ENCODE peak calls at places on chromosomes 13 and 19, in four cellular contexts. One of them, this sample, is unnamed.

GRCh38 chr13:94198666-94199065 is 280.8 kb downstream of the DCT start:
- DNase-seq in WTC11: no peak
- DNase-seq in K562: no peak
- DNase-seq in HepG2: no peak
- DNase-seq in this sample: no peak

GRCh38 chr19:13997637-13997962 is 8.5 kb downstream of the RFX1 start:
- DNase-seq in WTC11: no peak
- DNase-seq in HepG2: no peak
- DNase-seq in K562: peak; percentile 6
- DNase-seq in this sample: no peak

GRCh38 chr19:38666662-38667448 is 19.4 kb downstream of the ACTN4 start:
- DNase-seq in HepG2: no peak
- DNase-seq in WTC11: no peak
- DNase-seq in K562: no peak
- DNase-seq in this sample: no peak

GRCh38 chr13:42875448-42876269 is 94.3 kb downstream of the FAM216B start:
- DNase-seq in HepG2: no peak
- DNase-seq in K562: no peak
- DNase-seq in WTC11: peak; percentile 58
- DNase-seq in this sample: no peak

GRCh38 chr19:12665281-12665573 is 1.3 kb downstream of the MAN2B1 start:
- DNase-seq in K562: no peak
- DNase-seq in WTC11: no peak
- DNase-seq in HepG2: no peak
- DNase-seq in this sample: peak; percentile 61

GRCh38 chr13:45792827-45793303 is 58.7 kb downstream of the SIAH3 start:
- DNase-seq in WTC11: no peak
- DNase-seq in K562: no peak
- DNase-seq in HepG2: no peak
- DNase-seq in this sample: peak; percentile 54

GRCh38 chr19:2983351-2984195 is 6.2 kb downstream of the TLE6 start:
- DNase-seq in WTC11: peak; percentile 80
- DNase-seq in K562: peak; percentile 23
- DNase-seq in HepG2: no peak
- DNase-seq in this sample: no peak

GRCh38 chr19:38869836-38870607 is 8.1 kb downstream of the RINL start:
- DNase-seq in HepG2: no peak
- DNase-seq in WTC11: peak; percentile 89
- DNase-seq in K562: no peak
- DNase-seq in this sample: no peak

GRCh38 chr13:20475927-20476691 is 49.5 kb downstream of the CRYL1 start:
- DNase-seq in HepG2: no peak
- DNase-seq in K562: no peak
- DNase-seq in WTC11: peak; percentile 39
- DNase-seq in this sample: peak; percentile 65

GRCh38 chr13:74287672-74288169 is 153.5 kb upstream of the KLF12 start:
- DNase-seq in HepG2: peak; percentile 89
- DNase-seq in WTC11: peak; percentile 52
- DNase-seq in K562: no peak
- DNase-seq in this sample: no peak

GRCh38 chr13:110503037-110503901 is 58.3 kb downstream of the RAB20 start:
- DNase-seq in K562: peak; percentile 25
- DNase-seq in HepG2: no peak
- DNase-seq in WTC11: no peak
- DNase-seq in this sample: no peak

GRCh38 chr19:44618640-44619357 is 5.4 kb downstream of the IGSF23 start:
- DNase-seq in WTC11: no peak
- DNase-seq in HepG2: no peak
- DNase-seq in K562: no peak
- DNase-seq in this sample: no peak

GRCh38 chr13:38086721-38087120 is 217.1 kb upstream of the TRPC4 start:
- DNase-seq in HepG2: no peak
- DNase-seq in K562: no peak
- DNase-seq in WTC11: no peak
- DNase-seq in this sample: no peak

GRCh38 chr13:112977091-112977490 is 8.1 kb downstream of the MCF2L start:
- DNase-seq in K562: no peak
- DNase-seq in HepG2: no peak
- DNase-seq in WTC11: no peak
- DNase-seq in this sample: no peak

GRCh38 chr19:39199025-39199424 is 2.3 kb downstream of the NCCRP1 start:
- DNase-seq in HepG2: peak; percentile 35
- DNase-seq in WTC11: peak; percentile 42
- DNase-seq in K562: peak; percentile 36
- DNase-seq in this sample: no peak

GRCh38 chr19:18208098-18208951 is 4.5 kb upstream of the RAB3A start:
- DNase-seq in K562: peak; percentile 74
- DNase-seq in WTC11: peak; percentile 74
- DNase-seq in HepG2: no peak
- DNase-seq in this sample: no peak

GRCh38 chr13:43237616-43238015 is 214.2 kb downstream of the DNAJC15 start:
- DNase-seq in WTC11: no peak
- DNase-seq in HepG2: no peak
- DNase-seq in K562: no peak
- DNase-seq in this sample: no peak

GRCh38 chr19:11693505-11694499 is 44.9 kb downstream of the ZNF823 start:
- DNase-seq in HepG2: peak; percentile 85
- DNase-seq in K562: no peak
- DNase-seq in WTC11: peak; percentile 57
- DNase-seq in this sample: no peak

GRCh38 chr19:45440873-45441654 is 17.3 kb upstream of the ERCC1 start:
- DNase-seq in HepG2: no peak
- DNase-seq in WTC11: no peak
- DNase-seq in K562: peak; percentile 53
- DNase-seq in this sample: no peak

GRCh38 chr19:6213696-6214585 is 65.8 kb downstream of the MLLT1 start:
- DNase-seq in K562: no peak
- DNase-seq in HepG2: no peak
- DNase-seq in WTC11: no peak
- DNase-seq in this sample: no peak

GRCh38 chr13:52767949-52768516 is 28.4 kb upstream of the CNMD start:
- DNase-seq in HepG2: no peak
- DNase-seq in WTC11: no peak
- DNase-seq in K562: no peak
- DNase-seq in this sample: no peak

GRCh38 chr19:47492137-47492533 is 8.1 kb upstream of the KPTN start:
- DNase-seq in WTC11: no peak
- DNase-seq in HepG2: no peak
- DNase-seq in K562: no peak
- DNase-seq in this sample: no peak

GRCh38 chr13:98452851-98453250 is 124.1 kb downstream of the STK24 start:
- DNase-seq in WTC11: no peak
- DNase-seq in K562: no peak
- DNase-seq in HepG2: no peak
- DNase-seq in this sample: no peak
- TF ChIP-seq ETV6 in WTC11: no peak
- TF ChIP-seq ETV6 in K562: no peak
- TF ChIP-seq ETV6 in HepG2: no peak
- TF ChIP-seq ETV6 in this sample: no peak

GRCh38 chr13:80814541-80814940 is 473.6 kb upstream of the SPRY2 start:
- DNase-seq in K562: no peak
- DNase-seq in WTC11: no peak
- DNase-seq in HepG2: no peak
- DNase-seq in this sample: no peak
- TF ChIP-seq ETV6 in K562: no peak
- TF ChIP-seq ETV6 in WTC11: no peak
- TF ChIP-seq ETV6 in HepG2: no peak
- TF ChIP-seq ETV6 in this sample: no peak

GRCh38 chr13:34247596-34247995 is 429.6 kb downstream of the RFC3 start:
- DNase-seq in K562: no peak
- DNase-seq in HepG2: no peak
- DNase-seq in WTC11: no peak
- DNase-seq in this sample: no peak
- TF ChIP-seq ETV6 in K562: no peak
- TF ChIP-seq ETV6 in HepG2: no peak
- TF ChIP-seq ETV6 in WTC11: no peak
- TF ChIP-seq ETV6 in this sample: no peak

GRCh38 chr13:105170438-105170837 is 1365.0 kb downstream of the EFNB2 start:
- DNase-seq in K562: no peak
- DNase-seq in WTC11: no peak
- DNase-seq in HepG2: no peak
- DNase-seq in this sample: no peak
- TF ChIP-seq ETV6 in K562: no peak
- TF ChIP-seq ETV6 in WTC11: no peak
- TF ChIP-seq ETV6 in HepG2: no peak
- TF ChIP-seq ETV6 in this sample: no peak

GRCh38 chr19:9914315-9915207 is 21.8 kb downstream of the OLFM2 start:
- DNase-seq in WTC11: peak; percentile 86
- DNase-seq in HepG2: peak; percentile 50
- DNase-seq in K562: peak; percentile 89
- DNase-seq in this sample: no peak
- TF ChIP-seq ETV6 in WTC11: no peak
- TF ChIP-seq ETV6 in HepG2: no peak
- TF ChIP-seq ETV6 in K562: no peak
- TF ChIP-seq ETV6 in this sample: no peak

GRCh38 chr19:51129716-51130115 is 5.0 kb downstream of the SIGLEC9 start:
- DNase-seq in K562: no peak
- DNase-seq in HepG2: no peak
- DNase-seq in WTC11: no peak
- DNase-seq in this sample: no peak
- TF ChIP-seq ETV6 in K562: no peak
- TF ChIP-seq ETV6 in HepG2: no peak
- TF ChIP-seq ETV6 in WTC11: no peak
- TF ChIP-seq ETV6 in this sample: no peak

GRCh38 chr13:91200486-91200885 is 147.0 kb upstream of the MIR17HG start:
- DNase-seq in K562: no peak
- DNase-seq in WTC11: no peak
- DNase-seq in HepG2: no peak
- DNase-seq in this sample: no peak

GRCh38 chr13:91195789-91196188 is 151.7 kb upstream of the MIR17HG start:
- DNase-seq in WTC11: no peak
- DNase-seq in HepG2: no peak
- DNase-seq in K562: no peak
- DNase-seq in this sample: no peak

GRCh38 chr13:91193358-91193757 is 154.1 kb upstream of the MIR17HG start:
- DNase-seq in K562: no peak
- DNase-seq in WTC11: no peak
- DNase-seq in HepG2: no peak
- DNase-seq in this sample: no peak

GRCh38 chr13:91199866-91200265 is 147.6 kb upstream of the MIR17HG start:
- DNase-seq in WTC11: no peak
- DNase-seq in HepG2: no peak
- DNase-seq in K562: no peak
- DNase-seq in this sample: no peak

DNA sequence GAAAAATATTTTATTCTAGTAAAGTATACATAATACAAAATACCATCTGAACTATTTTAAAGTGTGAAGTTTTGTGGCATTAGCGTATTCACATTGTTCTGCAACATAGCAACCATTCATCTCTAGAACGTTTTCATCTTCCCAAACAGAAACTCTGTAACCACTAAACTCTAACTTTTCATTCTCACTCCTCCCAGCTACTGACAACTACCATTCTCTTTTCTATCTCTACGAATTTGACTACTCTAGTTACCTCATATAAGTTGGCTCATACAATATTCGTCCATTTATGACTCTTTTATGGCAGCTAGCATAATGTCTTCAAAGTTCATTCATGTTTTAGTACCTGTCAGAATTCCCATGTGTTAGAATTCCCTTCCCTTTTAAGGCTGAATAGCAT is 150.5 kb upstream of the MIR17HG start:
- DNase-seq in WTC11: no peak
- DNase-seq in HepG2: no peak
- DNase-seq in K562: no peak
- DNase-seq in this sample: no peak
- TF ChIP-seq ETV6 in WTC11: no peak
- TF ChIP-seq ETV6 in HepG2: no peak
- TF ChIP-seq ETV6 in K562: no peak
- TF ChIP-seq ETV6 in this sample: no peak

GRCh38 chr13:79932556-79932955 is 408.4 kb downstream of the SPRY2 start:
- DNase-seq in HepG2: no peak
- DNase-seq in K562: no peak
- DNase-seq in WTC11: no peak
- DNase-seq in this sample: no peak
- TF ChIP-seq ETV6 in HepG2: no peak
- TF ChIP-seq ETV6 in K562: no peak
- TF ChIP-seq ETV6 in WTC11: no peak
- TF ChIP-seq ETV6 in this sample: no peak

GRCh38 chr13:40186041-40186440 is 480.4 kb downstream of the FOXO1 start:
- DNase-seq in WTC11: no peak
- DNase-seq in HepG2: no peak
- DNase-seq in K562: no peak
- DNase-seq in this sample: no peak
- TF ChIP-seq ETV6 in WTC11: no peak
- TF ChIP-seq ETV6 in HepG2: no peak
- TF ChIP-seq ETV6 in K562: no peak
- TF ChIP-seq ETV6 in this sample: no peak